ENCODE peak calls at places on chromosomes 16 and 17, in six cellular contexts. One of them, this sample, is unnamed.

GRCh38 chr17:59172436-59173004 is 17.0 kb downstream of the PRR11 start:
- DNase-seq in OCI-M1: no peak
- DNase-seq in heart right ventricle: no peak
- DNase-seq in T follicular helper cell: no peak
- DNase-seq in NCI-H1417: no peak
- DNase-seq in HCT116: no peak
- DNase-seq in this sample: no peak

GRCh38 chr17:29241015-29241963 is 5.4 kb upstream of the CRYBA1 start:
- DNase-seq in OCI-M1: peak
- DNase-seq in HCT116: peak
- DNase-seq in T follicular helper cell: no peak
- DNase-seq in heart right ventricle: no peak
- DNase-seq in NCI-H1417: no peak
- DNase-seq in this sample: peak

GRCh38 chr16:30875881-30876791 is 17.7 kb downstream of the BCL7C start:
- DNase-seq in heart right ventricle: no peak
- DNase-seq in T follicular helper cell: no peak
- DNase-seq in HCT116: no peak
- DNase-seq in NCI-H1417: peak
- DNase-seq in OCI-M1: peak
- DNase-seq in this sample: peak

GRCh38 chr16:51442140-51442539 is 291.1 kb upstream of the SALL1 start:
- DNase-seq in HCT116: no peak
- DNase-seq in T follicular helper cell: no peak
- DNase-seq in NCI-H1417: no peak
- DNase-seq in heart right ventricle: no peak
- DNase-seq in OCI-M1: no peak
- DNase-seq in this sample: no peak

GRCh38 chr17:81641825-81642489 is 5.0 kb downstream of the TSPAN10 start:
- DNase-seq in NCI-H1417: no peak
- DNase-seq in HCT116: no peak
- DNase-seq in heart right ventricle: no peak
- DNase-seq in OCI-M1: peak
- DNase-seq in T follicular helper cell: no peak
- DNase-seq in this sample: no peak

GRCh38 chr16:87216824-87217205 is 100.4 kb downstream of the C16orf95 start:
- DNase-seq in T follicular helper cell: no peak
- DNase-seq in NCI-H1417: no peak
- DNase-seq in OCI-M1: no peak
- DNase-seq in heart right ventricle: no peak
- DNase-seq in HCT116: no peak
- DNase-seq in this sample: no peak

GRCh38 chr17:42403150-42403549 is 14.9 kb upstream of the STAT3 start:
- DNase-seq in heart right ventricle: no peak
- DNase-seq in OCI-M1: peak
- DNase-seq in T follicular helper cell: no peak
- DNase-seq in NCI-H1417: peak
- DNase-seq in HCT116: no peak
- DNase-seq in this sample: peak

GRCh38 chr17:49664706-49665211 is 13.1 kb downstream of the SPOP start:
- DNase-seq in OCI-M1: no peak
- DNase-seq in T follicular helper cell: no peak
- DNase-seq in HCT116: no peak
- DNase-seq in heart right ventricle: no peak
- DNase-seq in NCI-H1417: no peak
- DNase-seq in this sample: no peak

GRCh38 chr16:56910654-56911539 is 21.0 kb upstream of the HERPUD1 start:
- DNase-seq in T follicular helper cell: no peak
- DNase-seq in NCI-H1417: peak
- DNase-seq in HCT116: no peak
- DNase-seq in heart right ventricle: no peak
- DNase-seq in OCI-M1: peak
- DNase-seq in this sample: peak

GRCh38 chr17:3813171-3813570 is 12.2 kb upstream of the ITGAE start:
- DNase-seq in T follicular helper cell: no peak
- DNase-seq in NCI-H1417: no peak
- DNase-seq in HCT116: no peak
- DNase-seq in heart right ventricle: no peak
- DNase-seq in OCI-M1: no peak
- DNase-seq in this sample: no peak

GRCh38 chr17:27766438-27766837 is 33.9 kb downstream of the NOS2 start:
- DNase-seq in HCT116: no peak
- DNase-seq in OCI-M1: no peak
- DNase-seq in T follicular helper cell: no peak
- DNase-seq in NCI-H1417: no peak
- DNase-seq in heart right ventricle: no peak
- DNase-seq in this sample: no peak

GRCh38 chr17:58184308-58184985 is 8.1 kb upstream of the EPX start:
- DNase-seq in HCT116: peak
- DNase-seq in OCI-M1: peak
- DNase-seq in heart right ventricle: no peak
- DNase-seq in NCI-H1417: no peak
- DNase-seq in T follicular helper cell: no peak
- DNase-seq in this sample: peak

GRCh38 chr16:7397901-7398300 is 65.3 kb downstream of the RBFOX1 start:
- DNase-seq in heart right ventricle: no peak
- DNase-seq in T follicular helper cell: no peak
- DNase-seq in OCI-M1: no peak
- DNase-seq in HCT116: no peak
- DNase-seq in NCI-H1417: no peak
- DNase-seq in this sample: no peak

GRCh38 chr16:13923703-13924298 is 3.8 kb downstream of the ERCC4 start:
- DNase-seq in heart right ventricle: no peak
- DNase-seq in T follicular helper cell: no peak
- DNase-seq in HCT116: peak
- DNase-seq in OCI-M1: peak
- DNase-seq in NCI-H1417: peak
- DNase-seq in this sample: peak

GRCh38 chr16:68605746-68606145 is 39.4 kb upstream of the CDH3 start:
- DNase-seq in NCI-H1417: peak
- DNase-seq in heart right ventricle: no peak
- DNase-seq in T follicular helper cell: no peak
- DNase-seq in OCI-M1: no peak
- DNase-seq in HCT116: no peak
- DNase-seq in this sample: no peak

GRCh38 chr16:69093974-69094373 is 11.5 kb upstream of the HAS3 start:
- DNase-seq in OCI-M1: no peak
- DNase-seq in T follicular helper cell: no peak
- DNase-seq in HCT116: no peak
- DNase-seq in NCI-H1417: peak
- DNase-seq in heart right ventricle: no peak
- DNase-seq in this sample: no peak

GRCh38 chr17:45131616-45132301 is 556 bp downstream of the PLCD3 start:
- DNase-seq in HCT116: no peak
- DNase-seq in heart right ventricle: peak
- DNase-seq in T follicular helper cell: peak
- DNase-seq in NCI-H1417: peak
- DNase-seq in OCI-M1: peak
- DNase-seq in this sample: peak

GRCh38 chr16:55577888-55578287 is 11.4 kb downstream of the CAPNS2 start:
- DNase-seq in OCI-M1: peak
- DNase-seq in heart right ventricle: no peak
- DNase-seq in NCI-H1417: no peak
- DNase-seq in T follicular helper cell: no peak
- DNase-seq in HCT116: no peak
- DNase-seq in this sample: peak

GRCh38 chr17:17711708-17712141 is 30.5 kb downstream of the RAI1 start:
- DNase-seq in HCT116: no peak
- DNase-seq in T follicular helper cell: no peak
- DNase-seq in heart right ventricle: no peak
- DNase-seq in NCI-H1417: no peak
- DNase-seq in OCI-M1: no peak
- DNase-seq in this sample: no peak

GRCh38 chr17:45771473-45771959 is 12.6 kb upstream of the CRHR1 start:
- DNase-seq in T follicular helper cell: no peak
- DNase-seq in heart right ventricle: no peak
- DNase-seq in HCT116: no peak
- DNase-seq in NCI-H1417: peak
- DNase-seq in OCI-M1: no peak
- DNase-seq in this sample: no peak

GRCh38 chr17:1590031-1590746 is 27.6 kb upstream of the PITPNA start:
- DNase-seq in T follicular helper cell: no peak
- DNase-seq in NCI-H1417: no peak
- DNase-seq in OCI-M1: peak
- DNase-seq in HCT116: peak
- DNase-seq in heart right ventricle: peak
- DNase-seq in this sample: peak

GRCh38 chr16:85316321-85316919 is 204.1 kb upstream of the CIBAR2 start:
- DNase-seq in heart right ventricle: peak
- DNase-seq in OCI-M1: peak
- DNase-seq in NCI-H1417: peak
- DNase-seq in T follicular helper cell: no peak
- DNase-seq in HCT116: peak
- DNase-seq in this sample: peak

GRCh38 chr16:29757950-29758466 is 12.2 kb upstream of the C16orf54 start:
- DNase-seq in OCI-M1: peak
- DNase-seq in HCT116: no peak
- DNase-seq in T follicular helper cell: no peak
- DNase-seq in NCI-H1417: no peak
- DNase-seq in heart right ventricle: no peak
- DNase-seq in this sample: peak

GRCh38 chr16:67391424-67392300 is 1.6 kb downstream of the TPPP3 start:
- DNase-seq in heart right ventricle: peak
- DNase-seq in NCI-H1417: peak
- DNase-seq in T follicular helper cell: no peak
- DNase-seq in OCI-M1: no peak
- DNase-seq in HCT116: no peak
- DNase-seq in this sample: peak

GRCh38 chr17:78140169-78141051 is 5.8 kb upstream of the C17orf99 start:
- DNase-seq in HCT116: peak
- DNase-seq in NCI-H1417: peak
- DNase-seq in OCI-M1: peak
- DNase-seq in T follicular helper cell: peak
- DNase-seq in heart right ventricle: peak
- DNase-seq in this sample: peak

GRCh38 chr16:89884041-89884421 is 10.6 kb downstream of the TCF25 start:
- DNase-seq in heart right ventricle: no peak
- DNase-seq in HCT116: no peak
- DNase-seq in NCI-H1417: no peak
- DNase-seq in T follicular helper cell: no peak
- DNase-seq in OCI-M1: no peak
- DNase-seq in this sample: no peak

GRCh38 chr17:74840989-74841666 is 18.6 kb downstream of the GRIN2C start:
- DNase-seq in NCI-H1417: no peak
- DNase-seq in OCI-M1: peak
- DNase-seq in T follicular helper cell: no peak
- DNase-seq in HCT116: no peak
- DNase-seq in heart right ventricle: peak
- DNase-seq in this sample: peak

GRCh38 chr17:57478851-57479250 is 222.5 kb downstream of the MSI2 start:
- DNase-seq in OCI-M1: no peak
- DNase-seq in NCI-H1417: no peak
- DNase-seq in heart right ventricle: no peak
- DNase-seq in HCT116: no peak
- DNase-seq in T follicular helper cell: no peak
- DNase-seq in this sample: no peak

GRCh38 chr17:31321481-31321880 is at the start of gene EVI2A:
- DNase-seq in T follicular helper cell: peak
- DNase-seq in OCI-M1: peak
- DNase-seq in NCI-H1417: no peak
- DNase-seq in HCT116: no peak
- DNase-seq in heart right ventricle: no peak
- DNase-seq in this sample: peak

This sample was measured in NB4.